ENCODE peak calls at places on chromosomes 5 and 9, in five cellular contexts. E, A, P, I and T are unnamed samples.

GRCh38 chr5:56026863-56027300 is 32.1 kb upstream of the IL6ST start:
- DNase-seq in E (no peak), A (peak; percentile 70), P (no peak), I (peak; percentile 16), T (peak; percentile 90)

GRCh38 chr9:5790923-5791322 is 42.0 kb downstream of the ERMP1 start:
- DNase-seq in E (no peak), A (no peak), P (no peak), I (no peak), T (no peak)

GRCh38 chr9:21762064-21762463 is 40.4 kb upstream of the MTAP start:
- DNase-seq in E (no peak), A (no peak), P (no peak), I (no peak), T (no peak)

GRCh38 chr5:135442387-135443256 is 4.5 kb downstream of the DCANP1 start:
- DNase-seq in E (peak; percentile 29), A (no peak), P (no peak), I (no peak), T (no peak)

GRCh38 chr5:134603059-134603458 is 29.6 kb downstream of the SAR1B start:
- DNase-seq in E (no peak), A (no peak), P (no peak), I (no peak), T (no peak)

GRCh38 chr9:70106571-70106970 is 62.9 kb downstream of the MAMDC2 start:
- DNase-seq in E (no peak), A (no peak), P (no peak), I (no peak), T (no peak)

GRCh38 chr9:76560481-76560891 is 101.5 kb downstream of the GCNT1 start:
- DNase-seq in E (no peak), A (no peak), P (no peak), I (no peak), T (peak; percentile 72)

GRCh38 chr5:42767491-42768105 is 11.0 kb downstream of the CCDC152 start:
- DNase-seq in E (peak; percentile 34), A (peak; percentile 3), P (peak; percentile 52), I (peak; percentile 37), T (no peak)

GRCh38 chr5:141714542-141715303 is 32.7 kb upstream of the ARAP3 start:
- DNase-seq in E (no peak), A (no peak), P (no peak), I (no peak), T (no peak)

GRCh38 chr5:16754621-16755020 is 137.8 kb upstream of the RETREG1 start:
- DNase-seq in E (peak; percentile 87), A (no peak), P (peak; percentile 52), I (peak; percentile 25), T (no peak)

GRCh38 chr5:171678631-171679030 is 107.0 kb upstream of the SMIM23 start:
- DNase-seq in E (no peak), A (no peak), P (no peak), I (no peak), T (no peak)

GRCh38 chr9:89750117-89750551 is 145.3 kb downstream of the GADD45G start:
- DNase-seq in E (peak; percentile 80), A (no peak), P (peak; percentile 7), I (no peak), T (no peak)

GRCh38 chr9:91192379-91192775 is 169.3 kb downstream of the AUH start:
- DNase-seq in E (no peak), A (no peak), P (no peak), I (peak; percentile 91), T (no peak)

GRCh38 chr9:95511232-95511951 is 5.4 kb downstream of the PTCH1 start:
- DNase-seq in E (peak; percentile 85), A (no peak), P (peak; percentile 90), I (peak; percentile 84), T (no peak)

GRCh38 chr5:135220394-135221186 is 178.4 kb downstream of the MACROH2A1 start:
- DNase-seq in E (no peak), A (no peak), P (no peak), I (no peak), T (no peak)

GRCh38 chr9:99023831-99024230 is 80.1 kb downstream of the COL15A1 start:
- DNase-seq in E (no peak), A (no peak), P (no peak), I (peak; percentile 95), T (no peak)

GRCh38 chr9:87189006-87189405 is 241.7 kb upstream of the GAS1 start:
- DNase-seq in E (no peak), A (no peak), P (no peak), I (no peak), T (no peak)

GRCh38 chr5:115243412-115243811 is 19.3 kb downstream of the PGGT1B start:
- DNase-seq in E (no peak), A (no peak), P (no peak), I (no peak), T (no peak)

GRCh38 chr5:58459860-58460726 is at the start of gene PLK2:
- DNase-seq in E (peak; percentile 85), A (peak; percentile 56), P (peak; percentile 76), I (peak; percentile 71), T (peak; percentile 82)

GRCh38 chr5:112977440-112977861 is 853 bp downstream of the DCP2 start:
- DNase-seq in E (no peak), A (no peak), P (no peak), I (peak; percentile 9), T (no peak)

GRCh38 chr5:91381134-91381773 is 1.9 kb downstream of the ARRDC3 start:
- DNase-seq in E (no peak), A (no peak), P (no peak), I (no peak), T (no peak)

GRCh38 chr9:37172511-37172910 is 52.1 kb downstream of the ZCCHC7 start:
- DNase-seq in E (no peak), A (no peak), P (no peak), I (no peak), T (no peak)